ENCODE peak calls at places on chromosome 19, in four cellular contexts. X, M, F and Y are unnamed samples.

GRCh38 chr19:46721269-46722003 is 4.5 kb upstream of the PRKD2 start:
- DNase-seq in X (no peak), M (no peak), F (no peak), Y (no peak)

GRCh38 chr19:45667620-45668341 is at the start of gene GIPR:
- DNase-seq in X (peak), M (no peak), F (no peak), Y (no peak)

GRCh38 chr19:14325134-14325533 is 56.1 kb upstream of the ADGRE5 start:
- DNase-seq in X (no peak), M (no peak), F (no peak), Y (no peak)

GRCh38 chr19:18433039-18433691 is 4.8 kb downstream of the ISYNA1 start:
- DNase-seq in X (no peak), M (no peak), F (no peak), Y (no peak)

GRCh38 chr19:58038688-58039204 is 4.9 kb downstream of the ZSCAN1 start:
- DNase-seq in X (no peak), M (no peak), F (no peak), Y (no peak)

GRCh38 chr19:48397636-48398328 is 4.3 kb downstream of the GRIN2D start:
- DNase-seq in X (no peak), M (peak), F (no peak), Y (no peak)

GRCh38 chr19:7725791-7726190 is 6.1 kb downstream of the CLEC4G start:
- DNase-seq in X (no peak), M (no peak), F (no peak), Y (no peak)

GRCh38 chr19:43467730-43468129 is 2.3 kb upstream of the LYPD3 start:
- DNase-seq in X (no peak), M (peak), F (no peak), Y (no peak)

GRCh38 chr19:50784710-50785109 is 5.5 kb upstream of the ACP4 start:
- DNase-seq in X (no peak), M (no peak), F (no peak), Y (no peak)

GRCh38 chr19:57377498-57378146 is 12.0 kb upstream of the ZNF548 start:
- DNase-seq in X (no peak), M (no peak), F (no peak), Y (no peak)

GRCh38 chr19:6723108-6723618 is 2.7 kb upstream of the C3 start:
- DNase-seq in X (no peak), M (peak), F (no peak), Y (peak)

DNA sequence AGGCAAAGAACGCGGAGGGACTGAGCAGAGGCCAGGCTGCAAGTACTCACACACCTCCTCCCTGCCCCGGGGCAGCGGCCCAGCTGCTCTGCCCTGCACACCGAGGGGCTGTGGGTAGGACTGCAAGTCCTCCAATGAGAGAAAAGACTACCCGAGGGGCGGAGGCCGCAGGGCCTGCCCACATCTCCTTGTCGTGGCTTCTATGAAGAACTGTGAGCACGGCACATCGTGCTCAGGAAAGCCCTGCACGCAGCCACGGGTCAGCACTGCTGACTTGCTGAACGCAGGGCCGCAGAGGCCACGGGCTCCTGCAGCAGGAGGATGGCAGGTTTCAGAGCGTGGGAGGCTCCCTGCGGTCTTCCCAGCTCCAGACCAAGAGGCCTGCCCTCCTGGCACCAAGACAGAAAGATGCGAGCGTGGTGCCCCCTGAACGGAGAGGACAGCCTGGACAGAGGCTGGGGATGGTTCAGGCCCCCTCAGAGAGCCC is 37.4 kb downstream of the CEBPG start:
- DNase-seq in X (no peak), M (no peak), F (no peak), Y (no peak)
- TF ChIP-seq CTCF in X (no peak), M (no peak), F (no peak), Y (no peak)

GRCh38 chr19:41597600-41598041 is 21.7 kb downstream of the CEACAM21 start:
- DNase-seq in X (peak), M (peak), F (peak), Y (peak)

GRCh38 chr19:41595890-41596280 is 19.9 kb downstream of the CEACAM21 start:
- DNase-seq in X (no peak), M (no peak), F (no peak), Y (no peak)

GRCh38 chr19:41599175-41599966 is 23.4 kb downstream of the CEACAM21 start:
- DNase-seq in X (no peak), M (no peak), F (no peak), Y (no peak)

GRCh38 chr19:41591951-41592562 is 16.1 kb downstream of the CEACAM21 start:
- DNase-seq in X (no peak), M (no peak), F (no peak), Y (no peak)

GRCh38 chr19:41595258-41595889 is 19.4 kb downstream of the CEACAM21 start:
- DNase-seq in X (peak), M (peak), F (no peak), Y (no peak)
- TF ChIP-seq CTCF in X (peak), M (peak), F (peak), Y (no peak)

GRCh38 chr19:53471916-53472315 is 4.4 kb downstream of the ZNF813 start:
- DNase-seq in X (no peak), M (no peak), F (no peak), Y (no peak)

GRCh38 chr19:53466726-53467125 is 807 bp upstream of the ZNF813 start:
- DNase-seq in X (no peak), M (no peak), F (no peak), Y (no peak)

GRCh38 chr19:53463263-53463662 is 4.3 kb upstream of the ZNF813 start:
- DNase-seq in X (no peak), M (peak), F (no peak), Y (no peak)

GRCh38 chr19:53467503-53468262 is at the start of gene ZNF813:
- DNase-seq in X (peak), M (peak), F (peak), Y (peak)

DNA sequence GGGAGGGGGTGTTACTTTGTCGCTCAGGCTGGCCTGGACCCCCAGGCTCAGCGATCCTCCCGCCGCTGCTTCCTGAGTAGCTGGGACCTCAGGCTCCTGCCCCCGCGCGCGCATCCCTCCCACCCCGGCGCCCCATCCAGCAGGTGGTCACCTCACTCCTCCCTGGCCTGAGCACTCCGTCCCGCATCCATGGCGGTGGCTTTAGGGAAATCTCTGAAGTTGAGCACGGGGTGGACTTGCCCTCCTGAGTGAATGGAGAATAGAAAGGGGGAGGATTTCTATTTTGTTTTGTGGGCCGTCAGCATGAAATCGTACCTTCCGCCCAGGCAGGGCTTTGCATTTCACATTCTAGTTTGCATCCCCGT is 413 bp upstream of the ZNF813 start:
- DNase-seq in X (no peak), M (no peak), F (no peak), Y (no peak)
- TF ChIP-seq CTCF in X (no peak), M (no peak), F (no peak), Y (no peak)

GRCh38 chr19:29694669-29695627 is 20.1 kb downstream of the C19orf12 start:
- DNase-seq in X (peak), M (peak), F (no peak), Y (no peak)

GRCh38 chr19:29687897-29688728 is 22.9 kb downstream of the PLEKHF1 start:
- DNase-seq in X (no peak), M (peak), F (no peak), Y (no peak)

GRCh38 chr19:29694166-29694565 is 20.9 kb downstream of the C19orf12 start:
- DNase-seq in X (no peak), M (no peak), F (no peak), Y (no peak)

GRCh38 chr19:29687244-29687896 is 22.1 kb downstream of the PLEKHF1 start:
- DNase-seq in X (no peak), M (peak), F (no peak), Y (no peak)

GRCh38 chr19:29690842-29691241 is 24.2 kb downstream of the C19orf12 start:
- DNase-seq in X (no peak), M (peak), F (no peak), Y (no peak)
- TF ChIP-seq CTCF in X (peak), M (peak), F (peak), Y (no peak)